ENCODE peak calls at places on chromosomes 5 and 9, in nine cellular contexts. Y, M, D, T, A, O, C, F and B are unnamed samples.

GRCh38 chr5:170267431-170268152 is 30.0 kb downstream of the LCP2 start:
- DNase-seq in Y (peak; percentile 84), M (peak; percentile 80), D (peak; percentile 56), T (peak; percentile 60), A (peak; percentile 45), O (peak; percentile 89), C (peak; percentile 93), F (peak; percentile 76), B (peak; percentile 84)

GRCh38 chr5:179816401-179817070 is 4.2 kb upstream of the SQSTM1 start:
- DNase-seq in Y (no peak), M (no peak), D (no peak), T (no peak), A (no peak), O (peak; percentile 63), C (peak; percentile 74), F (no peak), B (no peak)

GRCh38 chr5:79560774-79561524 is 47.0 kb upstream of the HOMER1 start:
- DNase-seq in Y (peak; percentile 13), M (peak; percentile 28), D (peak; percentile 56), T (no peak), A (no peak), O (no peak), C (no peak), F (peak; percentile 79), B (no peak)

GRCh38 chr5:170719551-170719950 is 64.0 kb upstream of the GABRP start:
- DNase-seq in Y (no peak), M (no peak), D (no peak), T (no peak), A (no peak), O (no peak), C (no peak), F (no peak), B (no peak)

GRCh38 chr9:87271696-87272477 is 225.8 kb upstream of the DAPK1 start:
- DNase-seq in Y (no peak), M (no peak), D (no peak), T (no peak), A (no peak), O (no peak), C (no peak), F (peak; percentile 8), B (no peak)

GRCh38 chr9:133003071-133003461 is 24.6 kb downstream of the GFI1B start:
- DNase-seq in Y (peak; percentile 61), M (peak; percentile 93), D (no peak), T (no peak), A (no peak), O (no peak), C (no peak), F (no peak), B (no peak)

GRCh38 chr5:163498886-163499285 is 6.5 kb upstream of the MAT2B start:
- DNase-seq in Y (no peak), M (no peak), D (no peak), T (no peak), A (no peak), O (no peak), C (no peak), F (no peak), B (no peak)

GRCh38 chr5:126676195-126676624 is 75.5 kb downstream of the PHAX start:
- DNase-seq in Y (peak; percentile 82), M (peak; percentile 75), D (peak; percentile 67), T (peak; percentile 77), A (peak; percentile 63), O (no peak), C (peak; percentile 90), F (peak; percentile 71), B (peak; percentile 46)

GRCh38 chr5:131968396-131968954 is 23.0 kb upstream of the MEIKIN start:
- DNase-seq in Y (peak; percentile 17), M (no peak), D (no peak), T (no peak), A (no peak), O (no peak), C (no peak), F (no peak), B (no peak)

GRCh38 chr9:119951090-119951489 is 581.9 kb upstream of the BRINP1 start:
- DNase-seq in Y (no peak), M (no peak), D (peak; percentile 28), T (no peak), A (no peak), O (peak; percentile 44), C (peak; percentile 15), F (no peak), B (no peak)

GRCh38 chr5:17154211-17154996 is 63.0 kb upstream of the BASP1 start:
- DNase-seq in Y (no peak), M (no peak), D (peak; percentile 88), T (peak; percentile 75), A (no peak), O (no peak), C (no peak), F (no peak), B (no peak)

GRCh38 chr5:172442592-172442991 is 11.7 kb downstream of the SH3PXD2B start:
- DNase-seq in Y (no peak), M (no peak), D (no peak), T (peak; percentile 32), A (no peak), O (no peak), C (no peak), F (no peak), B (no peak)